ENCODE peak calls at places on chromosomes 11 and 22, in nine cellular contexts. V is Jurkat, Clone E6-1; R is stimulated activated CD4-positive, alpha-beta T cell treated with anti-CD3 and anti-CD28 coated beads, Interleukin-12 subunit alpha, Interleukin-12 subunit beta, amount 100 ng/mL, for 24 hours; Z is astrocyte of the spinal cord; F is tibial nerve; T is GM19239; P is HEK293T; O is A172; L is astrocyte. I is an unnamed sample.
A peak's percentile ranks its signal among the peaks of the same experiment; 100 is the strongest.

GRCh38 chr22:31488988-31489617 is 539 bp downstream of the EIF4ENIF1 start:
- DNase-seq in F (no peak), P (peak; percentile 71), V (no peak), T (peak; percentile 18), R (no peak), O (peak; percentile 13), Z (peak; percentile 22), L (no peak), I (no peak)

GRCh38 chr11:121706884-121707283 is 254.1 kb upstream of the SORL1-AS1 start:
- DNase-seq in Z (no peak), T (no peak), P (no peak), R (no peak), O (no peak), V (no peak), L (no peak), F (no peak), I (no peak)

GRCh38 chr11:31806944-31807790 is 4.0 kb downstream of the PAX6 start:
- DNase-seq in T (no peak), F (no peak), R (no peak), O (no peak), Z (no peak), L (peak; percentile 13), P (no peak), V (no peak), I (no peak)

GRCh38 chr22:43129426-43130425 is 13.5 kb downstream of the MCAT start:
- DNase-seq in Z (no peak), O (no peak), F (no peak), V (no peak), T (no peak), P (no peak), R (no peak), L (no peak), I (no peak)

GRCh38 chr11:126465573-126466287 is 110.2 kb downstream of the ST3GAL4 start:
- DNase-seq in R (no peak), P (no peak), F (no peak), Z (no peak), V (peak; percentile 25), O (peak; percentile 26), T (peak; percentile 53), L (no peak), I (no peak)

GRCh38 chr22:39959640-39960447 is at the start of gene TMA7B:
- DNase-seq in T (no peak), Z (peak; percentile 69), L (peak; percentile 63), P (peak; percentile 34), R (no peak), V (no peak), F (no peak), O (peak; percentile 49), I (no peak)

GRCh38 chr11:59849129-59849528 is 3.8 kb upstream of the CBLIF start:
- DNase-seq in P (no peak), O (no peak), T (no peak), R (no peak), Z (no peak), V (no peak), F (no peak), L (no peak), I (no peak)

GRCh38 chr11:95512682-95513081 is 276.9 kb downstream of the FAM76B start:
- DNase-seq in O (no peak), L (peak; percentile 88), V (no peak), Z (peak; percentile 83), T (no peak), F (peak; percentile 26), P (no peak), R (no peak), I (no peak)

GRCh38 chr11:69892986-69893555 is 73.9 kb upstream of the FGF3 start:
- DNase-seq in P (no peak), L (no peak), T (no peak), V (no peak), R (no peak), Z (no peak), F (no peak), O (no peak), I (no peak)

GRCh38 chr22:50283821-50284220 is 13.6 kb upstream of the MAPK11 start:
- DNase-seq in Z (no peak), V (no peak), L (no peak), P (no peak), O (no peak), T (no peak), R (no peak), F (no peak), I (no peak)

GRCh38 chr11:101866619-101867491 is 48.0 kb upstream of the CEP126 start:
- DNase-seq in F (no peak), V (no peak), Z (peak; percentile 28), P (no peak), T (no peak), R (no peak), L (peak; percentile 76), O (peak; percentile 39), I (no peak)

GRCh38 chr11:58615556-58615955 is 6.9 kb upstream of the CNTF start:
- DNase-seq in F (no peak), O (no peak), T (no peak), Z (no peak), L (no peak), P (no peak), R (no peak), V (no peak), I (no peak)

GRCh38 chr11:3723014-3723708 is 52.0 kb upstream of the CHRNA10 start:
- DNase-seq in Z (peak; percentile 95), T (no peak), P (no peak), V (no peak), L (peak; percentile 95), O (peak; percentile 87), F (no peak), R (no peak), I (no peak)

GRCh38 chr11:27354359-27354965 is 8.6 kb downstream of the CCDC34 start:
- DNase-seq in O (no peak), F (no peak), Z (no peak), T (no peak), L (no peak), V (no peak), R (no peak), P (no peak), I (no peak)

GRCh38 chr11:95338430-95338991 is 107.5 kb upstream of the SESN3 start:
- DNase-seq in Z (peak; percentile 75), V (no peak), T (no peak), L (peak; percentile 73), O (no peak), P (no peak), R (no peak), F (peak; percentile 19), I (no peak)

GRCh38 chr11:86034710-86035109 is 34.2 kb downstream of the PICALM start:
- DNase-seq in R (no peak), T (no peak), Z (no peak), P (no peak), F (no peak), V (no peak), O (no peak), L (no peak), I (no peak)

GRCh38 chr11:117795726-117796455 is 1.1 kb downstream of the DSCAML1 start:
- DNase-seq in T (no peak), L (no peak), O (no peak), F (no peak), V (no peak), R (no peak), Z (no peak), P (no peak), I (no peak)

GRCh38 chr22:49877642-49878041 is 24.0 kb downstream of the ZBED4 start:
- DNase-seq in O (no peak), R (no peak), V (no peak), P (no peak), T (no peak), Z (no peak), L (no peak), F (no peak), I (no peak)

GRCh38 chr11:1298695-1299492 is 10.5 kb downstream of the TOLLIP start:
- DNase-seq in T (no peak), O (peak; percentile 50), P (no peak), Z (no peak), V (no peak), F (peak; percentile 81), L (peak; percentile 39), R (no peak), I (peak; percentile 78)

GRCh38 chr22:44530106-44530505 is 32.1 kb upstream of the RTL6 start:
- DNase-seq in F (no peak), Z (no peak), O (no peak), P (no peak), V (no peak), T (no peak), R (no peak), L (no peak), I (no peak)

GRCh38 chr11:103633819-103634590 is 402.4 kb upstream of the DDI1 start:
- DNase-seq in P (no peak), L (no peak), O (no peak), T (no peak), Z (no peak), F (no peak), V (no peak), R (no peak), I (no peak)

GRCh38 chr11:115168229-115168671 is 336.0 kb downstream of the CADM1 start:
- DNase-seq in F (no peak), R (no peak), P (no peak), V (no peak), O (no peak), L (peak; percentile 26), Z (no peak), T (no peak), I (no peak)

GRCh38 chr11:45410391-45411215 is 124.5 kb upstream of the SYT13 start:
- DNase-seq in V (no peak), R (no peak), P (no peak), L (no peak), O (no peak), Z (no peak), T (no peak), F (no peak), I (no peak)

I was measured in omental fat pad.